ENCODE peak calls at places on chromosome 15, in six cellular contexts. N, A, K, F, V and Z are unnamed samples.

GRCh38 chr15:67146875-67147381 is 81.5 kb downstream of the SMAD3 start:
- DNase-seq in N (no peak), A (no peak), K (peak; percentile 97), F (peak; percentile 94), V (no peak), Z (peak; percentile 89)

GRCh38 chr15:31571676-31572075 is 245.0 kb downstream of the KLF13 start:
- DNase-seq in N (no peak), A (no peak), K (no peak), F (no peak), V (no peak), Z (peak; percentile 18)

GRCh38 chr15:84681822-84682221 is 23.8 kb upstream of the NMB start:
- DNase-seq in N (no peak), A (no peak), K (no peak), F (peak; percentile 18), V (no peak), Z (no peak)

GRCh38 chr15:76839173-76839572 is 66.0 kb downstream of the SCAPER start:
- DNase-seq in N (no peak), A (no peak), K (no peak), F (no peak), V (no peak), Z (no peak)

GRCh38 chr15:40436116-40436891 is 4.4 kb upstream of the BAHD1 start:
- DNase-seq in N (peak; percentile 47), A (peak; percentile 87), K (no peak), F (no peak), V (peak; percentile 77), Z (no peak)

GRCh38 chr15:93046721-93047120 is 42.3 kb downstream of the RGMA start:
- DNase-seq in N (no peak), A (no peak), K (no peak), F (no peak), V (no peak), Z (no peak)

GRCh38 chr15:73367624-73368300 is 996 bp downstream of the HCN4 start:
- DNase-seq in N (peak; percentile 42), A (no peak), K (no peak), F (no peak), V (peak; percentile 68), Z (peak; percentile 33)

GRCh38 chr15:85592148-85592547 is 202.6 kb downstream of the KLHL25 start:
- DNase-seq in N (no peak), A (no peak), K (peak; percentile 27), F (peak; percentile 93), V (no peak), Z (no peak)

GRCh38 chr15:20352241-20353200 is 189.1 kb downstream of the GOLGA6L6 start:
- DNase-seq in N (peak; percentile 12), A (no peak), K (no peak), F (no peak), V (no peak), Z (no peak)

GRCh38 chr15:40407343-40407990 is 1.9 kb downstream of the IVD start:
- DNase-seq in N (no peak), A (no peak), K (no peak), F (no peak), V (no peak), Z (no peak)

GRCh38 chr15:83065431-83065830 is 1.6 kb downstream of the BTBD1 start:
- DNase-seq in N (no peak), A (no peak), K (no peak), F (peak; percentile 45), V (no peak), Z (no peak)

GRCh38 chr15:55916666-55917409 is 76.6 kb downstream of the NEDD4 start:
- DNase-seq in N (no peak), A (no peak), K (no peak), F (no peak), V (no peak), Z (peak; percentile 57)

GRCh38 chr15:78907577-78907976 is 34.9 kb downstream of the MORF4L1 start:
- DNase-seq in N (peak; percentile 25), A (peak; percentile 47), K (peak; percentile 31), F (no peak), V (peak; percentile 54), Z (no peak)

GRCh38 chr15:22988811-22989210 is 8.6 kb upstream of the CYFIP1 start:
- DNase-seq in N (no peak), A (no peak), K (no peak), F (no peak), V (no peak), Z (no peak)

GRCh38 chr15:82666606-82667005 is 19.4 kb upstream of the CPEB1 start:
- DNase-seq in N (no peak), A (no peak), K (no peak), F (no peak), V (no peak), Z (no peak)

GRCh38 chr15:84979651-84980050 is 2.0 kb upstream of the PDE8A start:
- DNase-seq in N (peak; percentile 64), A (peak; percentile 58), K (no peak), F (no peak), V (peak; percentile 69), Z (no peak)

GRCh38 chr15:94174399-94174802 is 57.0 kb upstream of the MCTP2 start:
- DNase-seq in N (no peak), A (no peak), K (no peak), F (no peak), V (no peak), Z (no peak)

GRCh38 chr15:67108122-67108871 is 42.9 kb downstream of the SMAD3 start:
- DNase-seq in N (no peak), A (no peak), K (peak; percentile 33), F (no peak), V (no peak), Z (peak; percentile 57)

GRCh38 chr15:28947241-28947674 is 61.5 kb downstream of the APBA2 start:
- DNase-seq in N (no peak), A (no peak), K (no peak), F (no peak), V (no peak), Z (no peak)

DNA sequence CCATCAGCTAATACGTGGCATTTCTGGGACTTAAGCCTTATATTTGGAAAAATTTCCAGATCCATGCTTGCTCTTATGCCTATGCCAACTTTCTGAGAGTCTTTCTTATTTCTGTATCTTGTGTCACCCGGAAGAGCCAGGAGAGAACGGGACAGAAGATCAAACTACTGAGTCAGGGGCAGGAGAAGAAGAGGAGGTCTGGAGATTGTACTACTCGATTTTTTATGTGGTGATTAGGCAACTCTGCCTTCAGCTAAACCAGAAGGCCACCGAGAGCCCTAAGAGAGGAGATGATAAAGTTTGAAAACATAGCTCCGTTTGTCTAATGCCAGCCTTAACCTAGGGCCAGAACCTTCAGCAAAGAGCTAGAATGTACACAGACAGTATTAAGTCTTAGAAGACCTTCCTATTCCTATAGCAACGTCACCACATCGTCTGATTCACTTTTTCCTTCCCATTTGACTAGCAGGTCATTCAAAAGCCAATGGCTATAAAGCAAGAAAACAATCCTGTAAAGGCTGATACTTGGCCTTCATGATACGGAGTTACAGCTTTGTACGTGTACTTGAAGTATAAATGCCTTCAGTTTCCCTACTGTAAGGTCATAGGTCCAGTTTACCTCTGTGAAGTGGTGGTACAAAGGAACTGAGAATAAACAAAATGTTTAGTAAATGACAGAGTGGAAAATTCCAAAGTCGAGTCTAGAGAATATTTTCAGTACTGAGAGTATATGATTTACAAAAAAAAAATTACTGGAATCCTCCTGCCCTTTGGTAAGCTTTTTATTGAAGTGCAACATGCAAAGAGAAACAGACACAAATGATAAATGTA is 96.1 kb upstream of the ICE2 start:
- DNase-seq in N (no peak), A (no peak), K (peak; percentile 81), F (peak; percentile 56), V (no peak), Z (peak; percentile 18)
- TF ChIP-seq JUN in N (no peak), A (no peak), K (no peak), F (no peak), V (no peak), Z (no peak)

GRCh38 chr15:41659190-41659589 is 1.0 kb upstream of the MGA start:
- DNase-seq in N (no peak), A (no peak), K (no peak), F (no peak), V (no peak), Z (no peak)

GRCh38 chr15:41656188-41656587 is 4.0 kb upstream of the MGA start:
- DNase-seq in N (no peak), A (no peak), K (no peak), F (no peak), V (no peak), Z (no peak)

GRCh38 chr15:41658689-41659088 is 1.5 kb upstream of the MGA start:
- DNase-seq in N (no peak), A (no peak), K (no peak), F (no peak), V (no peak), Z (no peak)

GRCh38 chr15:41653760-41654159 is 6.4 kb upstream of the MGA start:
- DNase-seq in N (no peak), A (no peak), K (no peak), F (no peak), V (no peak), Z (no peak)

GRCh38 chr15:41655716-41656115 is 4.5 kb upstream of the MGA start:
- DNase-seq in N (no peak), A (no peak), K (no peak), F (no peak), V (no peak), Z (no peak)
- TF ChIP-seq JUN in N (no peak), A (no peak), K (no peak), F (no peak), V (no peak), Z (no peak)

DNA sequence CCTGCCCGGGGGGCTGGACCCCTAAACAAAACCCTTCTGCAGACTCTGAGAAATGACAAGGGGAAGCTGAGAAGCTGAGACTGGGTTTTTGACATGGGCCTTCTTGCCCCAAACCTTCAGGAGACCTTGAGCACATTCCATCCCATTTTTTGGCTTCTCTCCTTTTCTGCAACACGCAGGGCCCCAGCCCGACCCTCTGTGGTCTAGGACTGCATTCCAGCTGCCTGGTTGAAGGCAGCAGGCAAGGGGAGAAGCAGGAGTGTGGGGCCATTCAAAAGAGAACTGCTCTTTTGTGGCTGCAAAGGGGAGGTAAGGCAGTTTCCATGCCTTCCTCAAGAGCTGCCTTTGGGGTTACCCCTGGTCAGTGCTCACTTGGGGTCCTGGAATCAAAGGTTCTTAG is 263.0 kb downstream of the TLE3 start:
- DNase-seq in N (no peak), A (no peak), K (no peak), F (no peak), V (no peak), Z (no peak)
- TF ChIP-seq JUN in N (no peak), A (no peak), K (no peak), F (no peak), V (no peak), Z (no peak)

GRCh38 chr15:75832114-75832513 is 11.1 kb upstream of the UBE2Q2 start:
- DNase-seq in N (no peak), A (no peak), K (no peak), F (no peak), V (no peak), Z (no peak)

GRCh38 chr15:75835990-75836952 is 7.0 kb upstream of the UBE2Q2 start:
- DNase-seq in N (no peak), A (no peak), K (no peak), F (no peak), V (no peak), Z (no peak)

GRCh38 chr15:75830910-75831805 is 12.1 kb upstream of the UBE2Q2 start:
- DNase-seq in N (no peak), A (peak; percentile 29), K (no peak), F (no peak), V (no peak), Z (no peak)

GRCh38 chr15:75831806-75832102 is 11.5 kb upstream of the UBE2Q2 start:
- DNase-seq in N (no peak), A (no peak), K (no peak), F (no peak), V (no peak), Z (no peak)

DNA sequence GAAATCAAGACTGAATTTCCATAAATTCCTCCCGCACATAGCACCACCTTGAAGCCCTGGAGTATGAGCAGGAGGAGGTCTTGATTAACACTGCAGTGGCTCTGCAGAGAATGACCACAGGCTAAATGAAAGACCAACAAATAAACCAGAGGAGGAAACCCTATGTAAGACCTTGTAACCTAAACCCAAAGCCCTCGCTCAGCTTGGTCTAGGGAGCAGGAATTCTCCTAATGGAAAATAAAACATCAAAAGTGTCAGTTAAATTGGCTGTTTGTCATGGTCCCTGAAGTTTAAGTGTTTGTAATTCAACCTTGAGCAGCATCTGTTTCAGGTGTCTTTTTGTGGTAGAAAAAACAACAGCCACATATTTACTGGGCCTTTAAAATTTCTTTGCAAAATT is 9.2 kb upstream of the UBE2Q2 start:
- DNase-seq in N (no peak), A (no peak), K (no peak), F (no peak), V (no peak), Z (no peak)
- TF ChIP-seq JUN in N (no peak), A (no peak), K (no peak), F (no peak), V (no peak), Z (no peak)